ENCODE peak calls at places on chromosomes 12 and 14, in six cellular contexts. B is neural progenitor cell, N is SK-N-SH, X is endothelial cell of umbilical vein, C is A549, R is psoas muscle. D is an unnamed sample.

GRCh38 chr14:105315211-105315721 is 718 bp downstream of the PACS2 start:
- DNase-seq in B (peak), N (peak), X (peak), C (peak), R (peak), D (no peak)

GRCh38 chr14:58863576-58864345 is 226.0 kb downstream of the DACT1 start:
- DNase-seq in B (peak), N (no peak), X (no peak), C (no peak), R (no peak), D (no peak)

GRCh38 chr12:25124493-25124892 is 70.5 kb downstream of the DNAI7 start:
- DNase-seq in B (no peak), N (no peak), X (no peak), C (no peak), R (no peak), D (no peak)

GRCh38 chr12:3263939-3264699 is 186.9 kb downstream of the TSPAN9 start:
- DNase-seq in B (no peak), N (peak), X (no peak), C (no peak), R (no peak), D (no peak)

GRCh38 chr12:123494124-123494843 is 36.3 kb downstream of the SNRNP35 start:
- DNase-seq in B (peak), N (no peak), X (no peak), C (no peak), R (peak), D (no peak)

GRCh38 chr14:64880382-64881121 is 845 bp upstream of the SPTB start:
- DNase-seq in B (peak), N (peak), X (peak), C (peak), R (peak), D (peak)

GRCh38 chr12:65656904-65657351 is 167.4 kb upstream of the HMGA2 start:
- DNase-seq in B (no peak), N (no peak), X (peak), C (peak), R (no peak), D (no peak)

GRCh38 chr12:111584959-111585358 is 14.2 kb downstream of the ATXN2 start:
- DNase-seq in B (no peak), N (no peak), X (no peak), C (no peak), R (no peak), D (no peak)

GRCh38 chr14:63901434-63902085 is 48.8 kb downstream of the SYNE2 start:
- DNase-seq in B (no peak), N (no peak), X (no peak), C (no peak), R (no peak), D (no peak)

GRCh38 chr14:37550511-37550910 is 44.5 kb downstream of the FOXA1 start:
- DNase-seq in B (no peak), N (no peak), X (no peak), C (no peak), R (no peak), D (no peak)

GRCh38 chr12:79223761-79224160 is 359.2 kb downstream of the SYT1 start:
- DNase-seq in B (no peak), N (no peak), X (no peak), C (no peak), R (no peak), D (no peak)

GRCh38 chr14:94780536-94781404 is 10.9 kb upstream of the GSC start:
- DNase-seq in B (peak), N (no peak), X (no peak), C (no peak), R (no peak), D (no peak)

GRCh38 chr14:20781805-20782204 is 737 bp downstream of the RNASE6 start:
- DNase-seq in B (no peak), N (no peak), X (peak), C (no peak), R (no peak), D (no peak)

GRCh38 chr12:126087692-126088091 is 1022.5 kb downstream of the AACS start:
- DNase-seq in B (no peak), N (no peak), X (no peak), C (no peak), R (no peak), D (no peak)

GRCh38 chr14:100524933-100525243 is 62.3 kb downstream of the BEGAIN start:
- DNase-seq in B (peak), N (no peak), X (no peak), C (peak), R (peak), D (no peak)

GRCh38 chr14:75303415-75303814 is 24.8 kb downstream of the FOS start:
- DNase-seq in B (peak), N (peak), X (peak), C (peak), R (peak), D (peak)

GRCh38 chr14:20687362-20688166 is 1.0 kb upstream of the ANG start:
- DNase-seq in B (no peak), N (no peak), X (no peak), C (peak), R (no peak), D (no peak)

GRCh38 chr12:40511341-40511740 is 180.9 kb upstream of the CNTN1 start:
- DNase-seq in B (no peak), N (no peak), X (no peak), C (no peak), R (no peak), D (no peak)

GRCh38 chr12:108854055-108854452 is 3.3 kb downstream of the SSH1 start:
- DNase-seq in B (no peak), N (no peak), X (no peak), C (peak), R (no peak), D (peak)

GRCh38 chr14:60722163-60722835 is 1.9 kb downstream of the SIX4 start:
- DNase-seq in B (peak), N (peak), X (peak), C (peak), R (peak), D (no peak)

GRCh38 chr14:73759183-73759713 is 45.1 kb upstream of the PNMA1 start:
- DNase-seq in B (peak), N (peak), X (peak), C (no peak), R (peak), D (peak)

GRCh38 chr12:62192486-62193250 is 67.5 kb upstream of the USP15 start:
- DNase-seq in B (peak), N (peak), X (peak), C (peak), R (peak), D (peak)

GRCh38 chr12:78457951-78458350 is 406.6 kb upstream of the SYT1 start:
- DNase-seq in B (no peak), N (no peak), X (no peak), C (no peak), R (no peak), D (no peak)

GRCh38 chr14:70897475-70897874 is 9.8 kb upstream of the PCNX1 start:
- DNase-seq in B (no peak), N (no peak), X (no peak), C (no peak), R (no peak), D (no peak)

DNA sequence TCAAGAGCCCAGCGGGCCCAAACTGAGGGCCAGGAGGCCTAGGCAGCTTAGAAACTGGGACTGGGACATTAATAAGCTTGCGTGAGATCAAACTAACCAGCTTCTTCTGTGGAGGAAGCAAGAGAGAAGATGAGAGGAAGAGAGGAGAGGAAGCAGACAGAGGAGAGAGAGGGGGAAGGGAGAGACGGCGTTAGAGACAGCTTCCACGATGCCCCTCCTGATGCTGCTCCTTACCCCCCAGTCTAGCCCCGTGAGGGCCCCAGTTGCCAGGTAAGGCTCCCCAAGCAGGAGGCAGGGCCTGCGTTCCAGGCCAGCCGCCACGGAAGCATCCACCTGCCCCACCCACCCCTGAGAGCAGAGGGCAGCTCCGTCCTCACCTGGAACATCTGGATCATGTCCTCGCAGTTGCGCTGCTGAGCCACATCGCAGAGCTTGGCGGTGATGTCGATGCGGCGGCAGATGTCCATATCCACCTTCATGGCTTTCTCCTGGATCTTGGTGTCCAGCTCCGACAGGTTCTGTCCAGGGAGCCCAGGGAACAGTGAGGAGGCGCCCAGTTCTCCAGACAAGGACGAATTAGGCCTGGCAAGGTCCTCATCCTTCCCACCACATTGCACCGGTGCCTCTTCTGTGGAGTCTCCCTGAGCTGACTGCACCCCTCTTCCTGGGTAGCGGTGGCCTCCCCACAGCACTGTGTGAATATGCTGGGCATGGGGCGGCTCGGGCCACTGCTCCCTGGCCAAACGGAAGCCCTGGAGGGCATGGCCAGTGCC is 6.3 kb downstream of the IFFO1 start:
- DNase-seq in B (no peak), N (no peak), X (no peak), C (no peak), R (no peak), D (no peak)
- H3K27ac ChIP-seq in B (no peak), N (peak), X (peak), C (peak), R (peak), D (peak)

DNA sequence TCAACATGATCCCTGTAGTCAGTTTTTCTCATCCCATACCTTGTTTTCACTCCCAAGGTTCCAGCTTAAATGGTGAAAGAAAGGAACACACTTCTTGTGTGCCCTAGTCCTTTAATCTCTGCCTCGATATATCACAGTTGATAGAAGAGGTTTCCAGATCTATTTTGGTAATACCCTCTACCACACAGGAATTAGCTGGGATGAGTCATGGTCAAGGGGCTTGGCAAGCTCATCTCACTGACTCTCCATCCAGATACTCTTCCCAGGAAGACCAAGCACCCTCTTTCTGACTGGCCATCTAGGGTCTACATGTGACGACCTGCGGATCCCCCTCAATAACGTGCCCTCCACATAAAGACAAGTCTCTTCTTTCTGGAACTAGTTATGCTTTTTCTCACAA is 277.9 kb downstream of the ITPR2 start:
- DNase-seq in B (no peak), N (no peak), X (no peak), C (no peak), R (no peak), D (no peak)
- H3K27ac ChIP-seq in B (no peak), N (no peak), X (no peak), C (no peak), R (peak), D (no peak)

DNA sequence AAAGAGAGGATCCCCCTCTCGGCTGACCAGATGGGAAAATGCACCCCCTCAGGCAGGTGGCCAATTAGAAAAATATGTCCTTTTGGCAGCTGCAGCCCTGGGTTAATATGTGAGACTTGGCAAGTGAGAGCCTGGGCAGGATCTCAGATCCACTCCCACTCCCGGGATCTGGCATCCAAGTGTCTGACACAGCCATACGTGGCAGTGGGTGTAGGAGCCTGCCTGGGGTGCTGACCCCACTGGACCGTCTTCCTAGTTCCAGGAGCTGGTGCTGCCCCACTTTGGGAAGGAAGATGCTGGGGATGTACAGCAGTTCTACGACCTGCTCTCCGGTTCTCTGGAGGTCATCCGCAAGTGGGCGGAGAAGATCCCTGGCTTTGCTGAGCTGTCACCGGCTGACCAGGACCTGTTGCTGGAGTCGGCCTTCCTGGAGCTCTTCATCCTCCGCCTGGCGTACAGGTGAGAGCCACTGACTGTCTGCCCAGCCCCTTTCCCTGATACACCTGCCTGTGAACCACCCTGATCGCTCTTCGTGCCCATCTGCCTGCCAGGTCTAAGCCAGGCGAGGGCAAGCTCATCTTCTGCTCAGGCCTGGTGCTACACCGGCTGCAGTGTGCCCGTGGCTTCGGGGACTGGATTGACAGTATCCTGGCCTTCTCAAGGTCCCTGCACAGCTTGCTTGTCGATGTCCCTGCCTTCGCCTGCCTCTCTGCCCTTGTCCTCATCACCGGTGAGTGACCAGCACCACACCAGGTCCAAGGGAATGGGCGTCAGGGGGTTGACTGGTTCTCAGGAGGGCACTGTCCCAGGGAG is 5.8 kb downstream of the NR4A1 start:
- DNase-seq in B (no peak), N (no peak), X (no peak), C (peak), R (no peak), D (no peak)
- H3K27ac ChIP-seq in B (no peak), N (no peak), X (no peak), C (no peak), R (peak), D (no peak)

GRCh38 chr12:27619308-27619707 is 76.9 kb upstream of the REP15 start:
- DNase-seq in B (no peak), N (no peak), X (peak), C (peak), R (no peak), D (no peak)
- H3K27ac ChIP-seq in B (no peak), N (peak), X (peak), C (no peak), R (no peak), D (no peak)

DNA sequence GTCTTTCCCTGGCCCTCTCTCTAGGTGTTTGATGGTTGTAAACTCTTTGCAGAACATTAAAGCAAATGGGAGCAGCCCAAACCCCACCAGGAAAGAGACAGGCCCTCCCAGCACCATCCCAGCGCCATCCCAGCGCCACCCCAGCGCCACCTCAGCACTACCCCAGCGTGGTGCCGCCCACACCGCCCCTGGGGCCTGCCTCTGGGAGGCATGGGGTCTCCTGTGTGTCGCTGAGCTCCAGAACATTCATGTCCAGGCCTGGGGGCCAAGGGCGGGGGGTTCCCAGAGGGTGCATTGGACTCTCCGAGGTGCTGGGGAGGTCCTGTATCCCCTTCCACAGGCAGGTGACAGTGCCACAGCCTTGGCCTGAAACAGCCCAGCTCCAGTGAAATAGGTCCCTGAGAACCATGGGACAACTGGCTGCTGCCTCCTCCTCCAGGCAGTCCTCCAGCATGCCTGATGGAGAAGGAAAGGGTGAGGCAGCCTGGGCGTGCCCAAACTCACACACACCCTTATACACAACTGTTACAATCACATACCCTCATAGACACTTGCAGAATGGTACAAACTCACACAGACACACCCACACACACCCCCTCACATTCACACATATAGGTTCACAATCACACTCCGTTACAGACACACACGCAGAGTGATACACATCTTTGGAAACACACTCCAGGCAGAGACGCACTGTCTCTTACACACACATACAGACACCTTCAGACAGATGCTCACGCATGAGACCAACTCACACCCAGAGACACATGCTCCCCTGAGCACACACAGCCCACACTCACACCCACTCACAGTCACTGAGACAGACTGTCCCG is 44.4 kb upstream of the NCOR2 start:
- DNase-seq in B (no peak), N (no peak), X (no peak), C (no peak), R (peak), D (no peak)
- H3K27ac ChIP-seq in B (no peak), N (no peak), X (no peak), C (no peak), R (no peak), D (no peak)

GRCh38 chr12:1307796-1308195 is 286.6 kb downstream of the FBXL14 start:
- DNase-seq in B (no peak), N (no peak), X (no peak), C (no peak), R (no peak), D (no peak)

GRCh38 chr12:1306817-1307216 is 287.6 kb downstream of the FBXL14 start:
- DNase-seq in B (no peak), N (no peak), X (no peak), C (no peak), R (no peak), D (no peak)

GRCh38 chr12:1309610-1310009 is 284.8 kb downstream of the FBXL14 start:
- DNase-seq in B (no peak), N (no peak), X (no peak), C (no peak), R (no peak), D (no peak)

GRCh38 chr12:1305063-1305434 is 289.3 kb downstream of the FBXL14 start:
- DNase-seq in B (no peak), N (no peak), X (no peak), C (no peak), R (no peak), D (no peak)

GRCh38 chr12:1306096-1306495 is 288.3 kb downstream of the FBXL14 start:
- DNase-seq in B (no peak), N (no peak), X (no peak), C (no peak), R (no peak), D (no peak)
- H3K27ac ChIP-seq in B (no peak), N (no peak), X (no peak), C (no peak), R (no peak), D (peak)

DNA sequence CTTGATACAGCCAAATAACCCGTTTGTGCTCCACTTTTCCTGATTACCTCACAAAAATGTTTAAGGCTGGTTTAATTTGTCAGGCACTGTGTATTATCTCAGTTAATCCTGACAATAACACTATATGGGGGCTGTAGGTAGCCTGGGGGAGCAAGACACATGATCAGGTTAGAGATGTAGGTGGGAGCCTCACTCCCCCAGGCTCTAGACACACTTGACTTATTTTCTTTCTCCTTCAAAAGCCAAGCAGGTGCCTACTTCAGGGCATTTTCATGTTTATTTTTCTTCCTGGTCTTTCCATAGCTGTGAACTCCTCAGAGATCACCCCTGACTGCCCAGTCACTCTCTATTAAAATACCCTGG is 120.0 kb upstream of the TMCC3 start:
- DNase-seq in B (no peak), N (no peak), X (no peak), C (no peak), R (no peak), D (no peak)
- H3K27ac ChIP-seq in B (no peak), N (no peak), X (no peak), C (no peak), R (no peak), D (no peak)

DNA sequence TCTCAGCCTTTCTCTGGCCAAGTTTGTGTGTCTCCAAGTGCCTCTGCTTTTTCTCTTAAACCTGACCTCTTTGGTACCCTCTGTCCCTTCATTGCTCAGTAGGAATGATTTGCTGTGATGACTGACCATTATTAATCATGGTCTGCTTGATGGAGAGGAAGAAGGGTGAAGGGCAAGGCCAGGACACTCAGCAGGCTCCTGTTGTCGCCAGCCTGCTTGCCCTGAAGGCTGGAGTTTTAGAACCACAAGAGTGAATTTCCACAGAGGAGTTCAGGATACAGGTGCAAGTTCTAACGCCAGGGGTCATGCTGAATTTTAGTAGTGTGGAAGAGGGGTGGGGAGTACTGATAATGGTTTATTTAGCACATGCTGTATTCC is 2.8 kb upstream of the ITGA5 start:
- DNase-seq in B (no peak), N (no peak), X (peak), C (no peak), R (no peak), D (no peak)
- H3K27ac ChIP-seq in B (no peak), N (no peak), X (peak), C (peak), R (peak), D (peak)

D was measured in heart right ventricle.